ENCODE peak calls at places on chromosomes 1 and 21, in four cellular contexts. E, S, T and R are unnamed samples.

GRCh38 chr1:160115545-160116276 is at the start of gene ATP1A2:
- DNase-seq in E (no peak), S (no peak), T (no peak), R (no peak)

GRCh38 chr1:2356911-2357845 is 34.2 kb downstream of the MORN1 start:
- DNase-seq in E (no peak), S (no peak), T (no peak), R (no peak)

GRCh38 chr1:44807364-44808062 is 362 bp upstream of the DYNLT4 start:
- DNase-seq in E (peak), S (peak), T (peak), R (peak)

GRCh38 chr1:43370564-43370963 is 2.8 kb upstream of the ELOVL1 start:
- DNase-seq in E (no peak), S (no peak), T (no peak), R (no peak)

GRCh38 chr1:200558866-200559459 is 61.6 kb downstream of the KIF14 start:
- DNase-seq in E (no peak), S (no peak), T (no peak), R (no peak)

GRCh38 chr1:94773931-94774422 is 46.2 kb upstream of the SLC44A3 start:
- DNase-seq in E (peak), S (no peak), T (no peak), R (no peak)

GRCh38 chr1:156232222-156232621 is 9.8 kb upstream of the BGLAP start:
- DNase-seq in E (no peak), S (no peak), T (no peak), R (no peak)

GRCh38 chr1:233064988-233065387 is 114.6 kb downstream of the NTPCR start:
- DNase-seq in E (no peak), S (no peak), T (no peak), R (no peak)

GRCh38 chr1:230191079-230191478 is 124.0 kb downstream of the GALNT2 start:
- DNase-seq in E (peak), S (no peak), T (no peak), R (no peak)

GRCh38 chr21:23725576-23725975 is 1881.7 kb downstream of the MRPL39 start:
- DNase-seq in E (no peak), S (no peak), T (no peak), R (no peak)

GRCh38 chr21:30831194-30831765 is 1.7 kb upstream of the KRTAP7-1 start:
- DNase-seq in E (no peak), S (no peak), T (no peak), R (no peak)

GRCh38 chr1:22831729-22832413 is 121.2 kb downstream of the EPHB2 start:
- DNase-seq in E (no peak), S (no peak), T (no peak), R (no peak)

GRCh38 chr1:91499904-91500755 is 521 bp upstream of the CDC7 start:
- DNase-seq in E (no peak), S (no peak), T (no peak), R (no peak)

GRCh38 chr1:55443175-55443933 is 228.2 kb upstream of the USP24 start:
- DNase-seq in E (peak), S (no peak), T (no peak), R (no peak)

GRCh38 chr1:156458181-156458503 is 42.4 kb downstream of the MEF2D start:
- DNase-seq in E (no peak), S (no peak), T (no peak), R (no peak)

GRCh38 chr1:58893257-58893869 is 109.5 kb upstream of the JUN start:
- DNase-seq in E (peak), S (no peak), T (no peak), R (no peak)

GRCh38 chr1:29851666-29852065 is 615.3 kb downstream of the PTPRU start:
- DNase-seq in E (no peak), S (no peak), T (no peak), R (no peak)

GRCh38 chr1:58848818-58849411 is 65.1 kb upstream of the JUN start:
- DNase-seq in E (no peak), S (peak), T (no peak), R (no peak)

GRCh38 chr1:116754203-116754977 is at the start of gene CD2:
- DNase-seq in E (no peak), S (no peak), T (no peak), R (no peak)

GRCh38 chr1:14724234-14724633 is 125.7 kb downstream of the KAZN start:
- DNase-seq in E (no peak), S (no peak), T (no peak), R (no peak)

GRCh38 chr21:44865561-44866280 is 7.8 kb downstream of the PTTG1IP start:
- DNase-seq in E (no peak), S (no peak), T (no peak), R (no peak)

GRCh38 chr1:32303997-32304622 is 12.2 kb downstream of the HDAC1 start:
- DNase-seq in E (no peak), S (no peak), T (no peak), R (no peak)

GRCh38 chr1:42424201-42424600 is 31.6 kb downstream of the ZMYND12 start:
- DNase-seq in E (no peak), S (no peak), T (no peak), R (no peak)

GRCh38 chr1:119841306-119841705 is 30.0 kb upstream of the REG4 start:
- DNase-seq in E (no peak), S (no peak), T (no peak), R (no peak)

GRCh38 chr1:26993237-26994019 is at the start of gene TRNP1:
- DNase-seq in E (peak), S (peak), T (peak), R (peak)

GRCh38 chr1:228226956-228227791 is 19.3 kb downstream of the OBSCN start:
- DNase-seq in E (peak), S (no peak), T (no peak), R (no peak)